ENCODE peak calls at places on chromosomes 12 and 14, in six cellular contexts. One of them, this sample, is unnamed.

GRCh38 chr14:22748691-22749090 is 17.8 kb upstream of the OXA1L start:
- DNase-seq in IMR-90: no peak
- DNase-seq in H9: no peak
- DNase-seq in mesenchymal stem cell: no peak
- DNase-seq in H1: no peak
- DNase-seq in mesendoderm: no peak
- DNase-seq in this sample: no peak

GRCh38 chr12:116366824-116367223 is 89.3 kb upstream of the MED13L start:
- DNase-seq in H1: no peak
- DNase-seq in IMR-90: no peak
- DNase-seq in H9: no peak
- DNase-seq in mesenchymal stem cell: no peak
- DNase-seq in mesendoderm: no peak
- DNase-seq in this sample: no peak

GRCh38 chr12:75489613-75490210 is 9.2 kb downstream of the GLIPR1 start:
- DNase-seq in H9: no peak
- DNase-seq in mesenchymal stem cell: no peak
- DNase-seq in H1: no peak
- DNase-seq in mesendoderm: no peak
- DNase-seq in IMR-90: peak; percentile 63
- DNase-seq in this sample: no peak

GRCh38 chr12:123278150-123278627 is 6.5 kb upstream of the CDK2AP1 start:
- DNase-seq in mesenchymal stem cell: no peak
- DNase-seq in H1: no peak
- DNase-seq in H9: no peak
- DNase-seq in IMR-90: no peak
- DNase-seq in mesendoderm: no peak
- DNase-seq in this sample: no peak

GRCh38 chr14:90349729-90350128 is 18.0 kb upstream of the NRDE2 start:
- DNase-seq in mesendoderm: no peak
- DNase-seq in H9: no peak
- DNase-seq in H1: no peak
- DNase-seq in mesenchymal stem cell: no peak
- DNase-seq in IMR-90: no peak
- DNase-seq in this sample: no peak

GRCh38 chr12:109111775-109112491 is 4.5 kb upstream of the ACACB start:
- DNase-seq in H1: no peak
- DNase-seq in mesenchymal stem cell: peak; percentile 62
- DNase-seq in H9: peak; percentile 53
- DNase-seq in mesendoderm: peak; percentile 63
- DNase-seq in IMR-90: peak; percentile 49
- DNase-seq in this sample: no peak

GRCh38 chr12:9787340-9787737 is 26.6 kb upstream of the CD69 start:
- DNase-seq in H1: no peak
- DNase-seq in mesenchymal stem cell: no peak
- DNase-seq in H9: no peak
- DNase-seq in mesendoderm: no peak
- DNase-seq in IMR-90: peak; percentile 46
- DNase-seq in this sample: no peak

GRCh38 chr12:2719405-2719804 is 75.4 kb upstream of the FKBP4 start:
- DNase-seq in IMR-90: no peak
- DNase-seq in mesenchymal stem cell: peak; percentile 7
- DNase-seq in H1: no peak
- DNase-seq in mesendoderm: no peak
- DNase-seq in H9: no peak
- DNase-seq in this sample: no peak

GRCh38 chr14:24710403-24711063 is 76.5 kb upstream of the GZMB start:
- DNase-seq in H1: no peak
- DNase-seq in IMR-90: peak; percentile 59
- DNase-seq in H9: peak; percentile 55
- DNase-seq in mesendoderm: peak; percentile 69
- DNase-seq in mesenchymal stem cell: peak; percentile 43
- DNase-seq in this sample: peak; percentile 59

GRCh38 chr14:88005978-88006851 is 1.3 kb downstream of the GPR65 start:
- DNase-seq in H9: no peak
- DNase-seq in H1: no peak
- DNase-seq in mesenchymal stem cell: no peak
- DNase-seq in IMR-90: no peak
- DNase-seq in mesendoderm: no peak
- DNase-seq in this sample: no peak

GRCh38 chr12:69000540-69001243 is 67.7 kb upstream of the CPM start:
- DNase-seq in H1: no peak
- DNase-seq in mesendoderm: peak; percentile 14
- DNase-seq in IMR-90: peak; percentile 70
- DNase-seq in mesenchymal stem cell: no peak
- DNase-seq in H9: no peak
- DNase-seq in this sample: no peak

GRCh38 chr14:104724407-104724980 is 465 bp downstream of the ADSS1 start:
- DNase-seq in mesenchymal stem cell: no peak
- DNase-seq in H1: no peak
- DNase-seq in H9: no peak
- DNase-seq in IMR-90: no peak
- DNase-seq in mesendoderm: no peak
- DNase-seq in this sample: no peak

GRCh38 chr12:28027947-28028724 is 55.6 kb upstream of the PTHLH start:
- DNase-seq in IMR-90: peak; percentile 45
- DNase-seq in H1: no peak
- DNase-seq in mesendoderm: no peak
- DNase-seq in H9: no peak
- DNase-seq in mesenchymal stem cell: no peak
- DNase-seq in this sample: no peak

GRCh38 chr14:102913341-102914211 is 8.9 kb upstream of the AMN start:
- DNase-seq in mesendoderm: no peak
- DNase-seq in H9: no peak
- DNase-seq in IMR-90: no peak
- DNase-seq in H1: no peak
- DNase-seq in mesenchymal stem cell: no peak
- DNase-seq in this sample: no peak

GRCh38 chr12:26896913-26897312 is 40.9 kb downstream of the INTS13 start:
- DNase-seq in H1: no peak
- DNase-seq in IMR-90: no peak
- DNase-seq in H9: no peak
- DNase-seq in mesendoderm: no peak
- DNase-seq in mesenchymal stem cell: no peak
- DNase-seq in this sample: no peak

GRCh38 chr12:41856228-41856627 is 288.4 kb downstream of the GXYLT1 start:
- DNase-seq in H9: no peak
- DNase-seq in mesenchymal stem cell: no peak
- DNase-seq in IMR-90: no peak
- DNase-seq in H1: no peak
- DNase-seq in mesendoderm: no peak
- DNase-seq in this sample: no peak

GRCh38 chr12:48956279-48957140 is 777 bp downstream of the ARF3 start:
- DNase-seq in H9: peak; percentile 98
- DNase-seq in H1: peak; percentile 89
- DNase-seq in mesenchymal stem cell: peak; percentile 99
- DNase-seq in mesendoderm: peak; percentile 99
- DNase-seq in IMR-90: peak; percentile 97
- DNase-seq in this sample: peak; percentile 86

GRCh38 chr12:57504033-57504432 is 16.2 kb downstream of the MARS1 start:
- DNase-seq in H1: no peak
- DNase-seq in IMR-90: no peak
- DNase-seq in H9: no peak
- DNase-seq in mesenchymal stem cell: no peak
- DNase-seq in mesendoderm: peak; percentile 37
- DNase-seq in this sample: no peak

GRCh38 chr12:47950856-47951468 is 12.4 kb upstream of the TMEM106C start:
- DNase-seq in H9: no peak
- DNase-seq in IMR-90: no peak
- DNase-seq in H1: no peak
- DNase-seq in mesendoderm: no peak
- DNase-seq in mesenchymal stem cell: no peak
- DNase-seq in this sample: no peak
- H2AK5ac ChIP-seq in H9: no peak overlapping the region
- H2AK5ac ChIP-seq in IMR-90: no peak overlapping the region
- H2AK5ac ChIP-seq in H1: no peak overlapping the region
- H2AK5ac ChIP-seq in mesendoderm: no peak overlapping the region
- H2AK5ac ChIP-seq in mesenchymal stem cell: no peak overlapping the region
- H2AK5ac ChIP-seq in this sample: no peak overlapping the region

GRCh38 chr14:32021341-32021740 is 55.8 kb upstream of the ARHGAP5 start:
- DNase-seq in H9: no peak
- DNase-seq in IMR-90: no peak
- DNase-seq in mesendoderm: no peak
- DNase-seq in H1: no peak
- DNase-seq in mesenchymal stem cell: no peak
- DNase-seq in this sample: no peak
- H3K4me1 ChIP-seq in H9: no peaks in the 10 kb centered on the region
- H3K4me1 ChIP-seq in IMR-90: no peaks in the 10 kb centered on the region
- H3K4me1 ChIP-seq in mesendoderm: no peaks in the 10 kb centered on the region
- H3K4me1 ChIP-seq in H1: no peaks in the 10 kb centered on the region
- H3K4me1 ChIP-seq in mesenchymal stem cell: peaks cover 1% of the 10 kb centered on the region
- H3K4me1 ChIP-seq in this sample: peaks cover 5% of the 10 kb centered on the region

DNA sequence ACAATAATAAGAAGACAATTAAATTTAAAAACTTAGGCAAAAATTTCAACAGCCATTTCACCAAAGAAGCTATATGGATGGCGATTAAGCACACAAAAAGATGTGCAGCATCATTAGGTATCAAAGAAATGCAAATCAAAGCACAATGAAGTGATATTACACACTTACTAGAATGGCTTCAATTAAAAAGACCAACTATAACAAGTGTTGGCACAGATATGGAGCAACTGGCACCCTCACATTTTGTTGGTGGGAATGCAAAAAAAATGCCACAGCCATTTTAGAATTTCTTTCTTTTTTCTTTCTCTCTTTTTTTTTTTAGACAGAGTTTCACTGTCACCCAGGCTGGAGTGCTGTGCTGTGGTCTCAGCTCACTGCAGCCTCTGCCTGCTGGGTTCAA is 1.9 kb upstream of the PRDM4 start:
- DNase-seq in mesendoderm: no peak
- DNase-seq in IMR-90: no peak
- DNase-seq in H9: no peak
- DNase-seq in H1: no peak
- DNase-seq in mesenchymal stem cell: no peak
- DNase-seq in this sample: no peak
- H2AK5ac ChIP-seq in mesendoderm: no peak overlapping the region
- H2AK5ac ChIP-seq in IMR-90: no peak overlapping the region
- H2AK5ac ChIP-seq in H9: no peak overlapping the region
- H2AK5ac ChIP-seq in H1: no peak overlapping the region
- H2AK5ac ChIP-seq in mesenchymal stem cell: no peak overlapping the region
- H2AK5ac ChIP-seq in this sample: no peak overlapping the region

DNA sequence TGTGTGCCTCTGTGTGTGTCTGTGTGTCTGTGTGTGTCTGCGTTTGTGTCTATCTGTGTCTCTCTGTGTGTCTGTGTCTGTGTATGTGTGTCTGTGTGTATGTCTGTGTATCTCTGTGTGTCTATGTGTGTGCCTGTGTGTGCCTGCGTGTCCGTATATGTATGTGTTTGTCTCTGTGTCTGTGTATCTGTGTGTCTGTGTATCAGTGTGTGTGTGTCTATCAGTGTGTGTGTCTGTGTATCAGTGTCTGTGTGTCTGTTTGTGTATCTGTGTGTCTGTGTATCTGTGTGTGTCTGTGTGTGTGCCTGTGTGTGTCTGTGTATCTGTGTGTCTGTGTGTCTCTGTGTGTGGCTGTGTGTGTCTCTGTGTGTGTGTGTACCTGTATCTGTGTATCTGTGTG is 23.1 kb upstream of the BCL2L14 start:
- DNase-seq in H9: no peak
- DNase-seq in IMR-90: no peak
- DNase-seq in mesendoderm: no peak
- DNase-seq in H1: no peak
- DNase-seq in mesenchymal stem cell: no peak
- DNase-seq in this sample: no peak
- H3K4me1 ChIP-seq in H9: no peaks in the 10 kb centered on the region
- H3K4me1 ChIP-seq in IMR-90: no peaks in the 10 kb centered on the region
- H3K4me1 ChIP-seq in mesendoderm: no peaks in the 10 kb centered on the region
- H3K4me1 ChIP-seq in H1: no peaks in the 10 kb centered on the region
- H3K4me1 ChIP-seq in mesenchymal stem cell: no peaks in the 10 kb centered on the region
- H3K4me1 ChIP-seq in this sample: peaks cover 1% of the 10 kb centered on the region

DNA sequence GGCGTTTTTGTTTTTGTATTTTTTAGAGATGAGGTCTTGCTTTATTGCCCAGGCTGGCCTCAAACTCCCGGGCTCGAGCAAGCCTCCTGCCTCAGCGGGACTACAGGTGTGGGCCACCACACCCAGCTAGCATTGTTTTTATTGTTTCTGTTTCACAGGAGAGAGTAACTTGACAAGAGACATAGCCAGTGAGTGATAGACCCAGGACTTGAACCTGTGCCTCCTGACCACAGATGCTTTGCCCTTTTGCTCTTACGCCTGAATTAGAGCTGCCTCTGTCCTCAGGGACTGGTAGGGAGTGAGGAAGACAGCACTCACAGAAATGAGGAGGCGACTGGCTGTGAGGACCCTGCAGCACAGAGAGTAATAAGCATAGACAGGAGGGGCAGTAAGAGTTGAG is 2.3 kb downstream of the EVL start:
- DNase-seq in IMR-90: no peak
- DNase-seq in H9: no peak
- DNase-seq in mesendoderm: no peak
- DNase-seq in H1: no peak
- DNase-seq in mesenchymal stem cell: no peak
- DNase-seq in this sample: no peak
- H2AK5ac ChIP-seq in IMR-90: no peak overlapping the region
- H2AK5ac ChIP-seq in H9: no peak overlapping the region
- H2AK5ac ChIP-seq in mesendoderm: no peak overlapping the region
- H2AK5ac ChIP-seq in H1: no peak overlapping the region
- H2AK5ac ChIP-seq in mesenchymal stem cell: no peak overlapping the region
- H2AK5ac ChIP-seq in this sample: no peak overlapping the region

GRCh38 chr12:11728154-11728755 is 78.8 kb downstream of the ETV6 start:
- DNase-seq in mesenchymal stem cell: no peak
- DNase-seq in H9: no peak
- DNase-seq in IMR-90: no peak
- DNase-seq in mesendoderm: no peak
- DNase-seq in H1: no peak
- DNase-seq in this sample: no peak
- H3K4me1 ChIP-seq in mesenchymal stem cell: peaks cover 29% of the 10 kb centered on the region
- H3K4me1 ChIP-seq in H9: peaks cover 3% of the 10 kb centered on the region
- H3K4me1 ChIP-seq in IMR-90: peaks cover 22% of the 10 kb centered on the region
- H3K4me1 ChIP-seq in mesendoderm: peaks cover 8% of the 10 kb centered on the region
- H3K4me1 ChIP-seq in H1: no peaks in the 10 kb centered on the region
- H3K4me1 ChIP-seq in this sample: peaks cover 2% of the 10 kb centered on the region

GRCh38 chr14:74882103-74882920 is 596 bp downstream of the DLST start:
- DNase-seq in H9: no peak
- DNase-seq in H1: no peak
- DNase-seq in IMR-90: peak; percentile 41
- DNase-seq in mesenchymal stem cell: peak; percentile 87
- DNase-seq in mesendoderm: peak; percentile 51
- DNase-seq in this sample: peak; percentile 17
- H2AK5ac ChIP-seq in H9: no peak overlapping the region
- H2AK5ac ChIP-seq in H1: peak overlapping the region; percentile 75
- H2AK5ac ChIP-seq in IMR-90: peak overlapping the region; percentile 67
- H2AK5ac ChIP-seq in mesenchymal stem cell: peak overlapping the region; percentile 16
- H2AK5ac ChIP-seq in mesendoderm: no peak overlapping the region
- H2AK5ac ChIP-seq in this sample: no peak overlapping the region

GRCh38 chr12:46266869-46267617 is 1.8 kb downstream of the SLC38A1 start:
- DNase-seq in mesenchymal stem cell: peak; percentile 75
- DNase-seq in H9: peak; percentile 72
- DNase-seq in mesendoderm: peak; percentile 77
- DNase-seq in H1: no peak
- DNase-seq in IMR-90: peak; percentile 64
- DNase-seq in this sample: peak; percentile 52
- H3K4me1 ChIP-seq in mesenchymal stem cell: peaks cover 4% of the 10 kb centered on the region
- H3K4me1 ChIP-seq in H9: peaks cover 12% of the 10 kb centered on the region
- H3K4me1 ChIP-seq in mesendoderm: peaks cover 12% of the 10 kb centered on the region
- H3K4me1 ChIP-seq in H1: peaks cover 6% of the 10 kb centered on the region
- H3K4me1 ChIP-seq in IMR-90: peaks cover 20% of the 10 kb centered on the region
- H3K4me1 ChIP-seq in this sample: peaks cover 11% of the 10 kb centered on the region

GRCh38 chr12:63003223-63003819 is 68.4 kb upstream of the PPM1H start:
- DNase-seq in mesenchymal stem cell: no peak
- DNase-seq in H1: no peak
- DNase-seq in H9: no peak
- DNase-seq in mesendoderm: no peak
- DNase-seq in IMR-90: no peak
- DNase-seq in this sample: no peak
- H2AK5ac ChIP-seq in mesenchymal stem cell: no peak overlapping the region
- H2AK5ac ChIP-seq in H1: no peak overlapping the region
- H2AK5ac ChIP-seq in H9: no peak overlapping the region
- H2AK5ac ChIP-seq in mesendoderm: no peak overlapping the region
- H2AK5ac ChIP-seq in IMR-90: no peak overlapping the region
- H2AK5ac ChIP-seq in this sample: no peak overlapping the region